ENCODE peak calls at places on chromosomes 16 and 17, in ten cellular contexts. R is HS-5; H is stimulated activated naive CD4-positive, alpha-beta T cell; F is A549; X is heart right ventricle; T is NCI-H1417; K is germinal center; D is T-helper 1 cell; Z is HFFc6; S is iris pigment epithelial cell. U is an unnamed sample.

GRCh38 chr16:7366041-7366440 is 33.4 kb downstream of the RBFOX1 start:
- DNase-seq in D (no peak), R (no peak), K (no peak), T (no peak), F (no peak), S (no peak), H (no peak), Z (no peak), X (no peak), U (no peak)

GRCh38 chr16:74724820-74725549 is 24.3 kb upstream of the MLKL start:
- DNase-seq in F (no peak), K (no peak), D (no peak), H (no peak), R (no peak), Z (peak), X (no peak), S (peak), T (no peak), U (peak)

GRCh38 chr16:1972490-1972877 is 631 bp downstream of the TBL3 start:
- DNase-seq in Z (no peak), F (no peak), X (no peak), K (no peak), H (no peak), S (peak), T (no peak), R (no peak), D (no peak), U (no peak)

GRCh38 chr17:59329558-59330313 is 1.7 kb upstream of the YPEL2 start:
- DNase-seq in T (peak), D (peak), H (no peak), S (peak), R (peak), Z (peak), F (peak), X (peak), K (peak), U (peak)

GRCh38 chr16:20866161-20866772 is 33.9 kb downstream of the DCUN1D3 start:
- DNase-seq in X (peak), R (peak), K (no peak), T (no peak), D (no peak), F (peak), Z (peak), H (no peak), S (peak), U (peak)

GRCh38 chr16:3819741-3820724 is 60.5 kb downstream of the CREBBP start:
- DNase-seq in K (no peak), T (peak), H (no peak), X (peak), R (peak), F (peak), D (peak), Z (peak), S (peak), U (peak)

GRCh38 chr17:67559381-67559966 is 158.3 kb upstream of the NOL11 start:
- DNase-seq in F (peak), S (no peak), T (no peak), D (no peak), K (no peak), X (no peak), R (no peak), H (no peak), Z (no peak), U (no peak)

GRCh38 chr17:65599650-65600049 is 38.2 kb upstream of the AXIN2 start:
- DNase-seq in Z (no peak), X (no peak), K (no peak), D (no peak), T (no peak), F (no peak), R (no peak), H (no peak), S (no peak), U (no peak)

GRCh38 chr17:78154903-78155811 is 9.0 kb downstream of the C17orf99 start:
- DNase-seq in K (peak), Z (no peak), X (no peak), D (no peak), S (no peak), H (no peak), T (no peak), F (no peak), R (no peak), U (no peak)

GRCh38 chr16:59339871-59340270 is 605.8 kb upstream of the GOT2 start:
- DNase-seq in R (no peak), T (no peak), D (no peak), X (no peak), H (no peak), K (no peak), F (no peak), Z (no peak), S (no peak), U (no peak)

GRCh38 chr16:3400779-3401688 is at the start of the genes ZNF174 and ZSCAN32:
- DNase-seq in X (peak), Z (peak), F (peak), K (peak), D (peak), T (peak), R (peak), H (peak), S (peak), U (peak)

GRCh38 chr17:76262732-76263344 is 2.3 kb upstream of the UBALD2 start:
- DNase-seq in R (no peak), S (no peak), F (no peak), K (peak), H (no peak), T (peak), X (no peak), Z (no peak), D (no peak), U (no peak)

GRCh38 chr17:77906377-77906871 is 52.1 kb upstream of the TNRC6C start:
- DNase-seq in X (no peak), D (no peak), Z (no peak), T (no peak), S (no peak), H (no peak), F (no peak), R (no peak), K (no peak), U (no peak)

GRCh38 chr16:58755989-58756649 is 22.0 kb upstream of the GOT2 start:
- DNase-seq in F (peak), T (no peak), Z (peak), D (peak), X (peak), H (peak), S (peak), K (peak), R (no peak), U (peak)

GRCh38 chr17:17412331-17412730 is 64.5 kb upstream of the MED9 start:
- DNase-seq in H (no peak), X (no peak), D (no peak), S (peak), F (peak), T (no peak), Z (peak), K (no peak), R (no peak), U (peak)

GRCh38 chr17:17141860-17142552 is 64.1 kb downstream of the PLD6 start:
- DNase-seq in F (peak), R (no peak), Z (peak), T (no peak), D (peak), S (peak), X (no peak), K (peak), H (peak), U (peak)

GRCh38 chr16:1296688-1297412 is 12.6 kb upstream of the UBE2I start:
- DNase-seq in X (no peak), R (peak), F (peak), H (no peak), T (peak), K (no peak), D (no peak), S (peak), Z (peak), U (peak)

GRCh38 chr17:10117581-10118001 is 80.8 kb downstream of the GAS7 start:
- DNase-seq in D (no peak), T (no peak), X (no peak), S (no peak), R (no peak), K (no peak), F (no peak), Z (no peak), H (no peak), U (no peak)

U was measured in fibroblast of the aortic adventitia.